ENCODE peak calls at places on chromosomes 13 and 19, in nine cellular contexts. O, M, W, X, L, N, G, R and S are unnamed samples.
A peak's percentile ranks its signal among the peaks of the same experiment; 100 is the strongest.

GRCh38 chr13:51235186-51235585 is 13.0 kb downstream of the FAM124A start:
- DNase-seq in O (no peak), M (no peak), W (no peak), X (no peak), L (no peak), N (no peak), G (no peak), R (no peak), S (no peak)

GRCh38 chr19:39277598-39277997 is 9.4 kb downstream of the IFNL2 start:
- DNase-seq in O (no peak), M (no peak), W (no peak), X (no peak), L (no peak), N (no peak), G (no peak), R (no peak), S (no peak)

GRCh38 chr19:10226021-10226375 is 5.1 kb downstream of the S1PR2 start:
- DNase-seq in O (no peak), M (no peak), W (no peak), X (no peak), L (no peak), N (no peak), G (no peak), R (no peak), S (no peak)

GRCh38 chr19:41353466-41354342 is at the start of gene TGFB1:
- DNase-seq in O (peak; percentile 89), M (peak; percentile 87), W (peak; percentile 85), X (peak; percentile 81), L (peak; percentile 99), N (peak; percentile 90), G (peak; percentile 99), R (peak; percentile 62), S (peak; percentile 91)

GRCh38 chr19:8004723-8005513 is 523 bp downstream of the ELAVL1 start:
- DNase-seq in O (no peak), M (peak; percentile 21), W (no peak), X (peak; percentile 25), L (no peak), N (no peak), G (peak; percentile 54), R (no peak), S (no peak)

GRCh38 chr19:29831041-29831548 is 19.3 kb downstream of the CCNE1 start:
- DNase-seq in O (no peak), M (no peak), W (no peak), X (no peak), L (no peak), N (no peak), G (no peak), R (no peak), S (no peak)

GRCh38 chr19:58566989-58567388 is 6.1 kb downstream of the MZF1 start:
- DNase-seq in O (no peak), M (no peak), W (no peak), X (no peak), L (no peak), N (peak; percentile 3), G (no peak), R (no peak), S (no peak)

GRCh38 chr13:36456577-36456976 is 24.3 kb downstream of the CCNA1 start:
- DNase-seq in O (no peak), M (no peak), W (no peak), X (no peak), L (no peak), N (no peak), G (no peak), R (no peak), S (no peak)

GRCh38 chr19:40235238-40236025 is 8.9 kb upstream of the CCNP start:
- DNase-seq in O (no peak), M (no peak), W (no peak), X (no peak), L (no peak), N (no peak), G (no peak), R (no peak), S (no peak)

GRCh38 chr13:31722684-31723083 is 16.6 kb upstream of the RXFP2 start:
- DNase-seq in O (no peak), M (no peak), W (no peak), X (no peak), L (no peak), N (no peak), G (no peak), R (no peak), S (no peak)

GRCh38 chr13:99237981-99238662 is 20.1 kb downstream of the GPR18 start:
- DNase-seq in O (no peak), M (no peak), W (no peak), X (no peak), L (no peak), N (no peak), G (no peak), R (no peak), S (no peak)

GRCh38 chr13:106155411-106155810 is 380.1 kb downstream of the EFNB2 start:
- DNase-seq in O (no peak), M (peak; percentile 79), W (no peak), X (no peak), L (no peak), N (no peak), G (no peak), R (no peak), S (no peak)

GRCh38 chr13:50684366-50684765 is 159.1 kb downstream of the DLEU7 start:
- DNase-seq in O (no peak), M (no peak), W (no peak), X (no peak), L (no peak), N (peak; percentile 11), G (no peak), R (no peak), S (no peak)

GRCh38 chr19:307111-307531 is 15.9 kb upstream of the PLPP2 start:
- DNase-seq in O (peak; percentile 14), M (no peak), W (no peak), X (no peak), L (peak; percentile 63), N (no peak), G (no peak), R (no peak), S (no peak)
- H3K27ac ChIP-seq in O (no peak overlapping the region), M (no peak overlapping the region), W (no peak overlapping the region), X (no peak overlapping the region), L (no peak overlapping the region), N (no peak overlapping the region), G (no peak overlapping the region), R (no peak overlapping the region), S (peak overlapping the region; percentile 74)

GRCh38 chr19:46860846-46861690 is at the start of gene ARHGAP35:
- DNase-seq in O (peak; percentile 30), M (no peak), W (no peak), X (peak; percentile 34), L (peak; percentile 93), N (peak; percentile 43), G (peak; percentile 92), R (no peak), S (peak; percentile 45)

GRCh38 chr19:46861691-46862503 is 1.1 kb downstream of the ARHGAP35 start:
- DNase-seq in O (peak; percentile 25), M (no peak), W (peak; percentile 28), X (peak; percentile 45), L (no peak), N (peak; percentile 28), G (no peak), R (no peak), S (no peak)

GRCh38 chr19:46859637-46860124 is 1.1 kb upstream of the ARHGAP35 start:
- DNase-seq in O (peak; percentile 83), M (peak; percentile 55), W (peak; percentile 46), X (peak; percentile 65), L (no peak), N (peak; percentile 62), G (peak; percentile 65), R (no peak), S (peak; percentile 80)

GRCh38 chr19:46862504-46862835 is 1.7 kb downstream of the ARHGAP35 start:
- DNase-seq in O (peak; percentile 11), M (no peak), W (no peak), X (no peak), L (no peak), N (no peak), G (peak; percentile 42), R (no peak), S (no peak)

GRCh38 chr19:46860125-46860845 is 512 bp upstream of the ARHGAP35 start:
- DNase-seq in O (peak; percentile 99), M (peak; percentile 98), W (peak; percentile 98), X (peak; percentile 99), L (peak; percentile 96), N (peak; percentile 98), G (peak; percentile 97), R (peak; percentile 92), S (peak; percentile 98)
- TF ChIP-seq POLR2A in O (peak; percentile 43), M (peak; percentile 80), W (no peak), X (peak; percentile 73), L (no peak), N (peak; percentile 75), G (peak; percentile 95), R (peak; percentile 90), S (no peak)

GRCh38 chr13:111044087-111044830 is 70.9 kb upstream of the ARHGEF7 start:
- DNase-seq in O (no peak), M (no peak), W (no peak), X (no peak), L (no peak), N (no peak), G (no peak), R (no peak), S (no peak)

GRCh38 chr13:111045170-111045569 is 69.9 kb upstream of the ARHGEF7 start:
- DNase-seq in O (no peak), M (no peak), W (no peak), X (no peak), L (no peak), N (no peak), G (no peak), R (no peak), S (no peak)

GRCh38 chr13:111047326-111047725 is 67.8 kb upstream of the ARHGEF7 start:
- DNase-seq in O (no peak), M (no peak), W (no peak), X (no peak), L (no peak), N (no peak), G (no peak), R (no peak), S (no peak)

GRCh38 chr13:111048387-111048786 is 66.7 kb upstream of the ARHGEF7 start:
- DNase-seq in O (no peak), M (no peak), W (no peak), X (no peak), L (no peak), N (no peak), G (no peak), R (no peak), S (no peak)

DNA sequence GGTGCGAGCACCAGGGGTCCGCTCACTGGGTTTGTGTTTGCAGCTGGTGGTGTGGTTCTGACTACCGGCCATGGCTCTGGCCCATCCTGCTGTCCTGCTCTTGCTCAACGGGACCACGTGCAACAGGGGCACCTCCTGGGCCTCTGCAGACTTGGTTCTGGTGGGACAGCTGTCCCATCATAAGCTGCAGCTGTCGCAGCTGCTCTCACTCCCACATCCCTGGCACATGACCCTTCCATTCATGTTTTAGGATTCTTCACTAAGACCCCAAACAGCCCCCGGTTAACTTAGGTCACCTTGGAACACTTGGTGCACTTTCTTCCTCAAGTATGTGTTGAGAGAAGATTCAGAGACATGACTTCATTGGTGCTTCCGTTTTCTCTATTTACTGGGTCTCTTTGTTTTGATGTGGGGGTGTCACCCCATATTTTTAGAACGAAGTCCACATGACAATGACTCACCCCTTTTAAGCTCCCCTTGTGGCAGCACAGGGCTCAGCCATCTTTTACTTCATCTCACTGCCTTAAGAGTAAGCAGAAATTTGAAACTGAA is 68.4 kb upstream of the ARHGEF7 start:
- DNase-seq in O (no peak), M (peak; percentile 58), W (no peak), X (no peak), L (no peak), N (no peak), G (peak; percentile 46), R (peak; percentile 36), S (no peak)
- TF ChIP-seq CTCF in O (no peak), M (peak; percentile 37), W (no peak), X (no peak), L (peak; percentile 15), N (peak; percentile 15), G (peak; percentile 36), R (peak; percentile 42), S (peak; percentile 37)

GRCh38 chr19:46828484-46828883 is 22.2 kb downstream of the AP2S1 start:
- DNase-seq in O (no peak), M (peak; percentile 75), W (no peak), X (no peak), L (no peak), N (no peak), G (no peak), R (no peak), S (no peak)
- H3K27ac ChIP-seq in O (no peak overlapping the region), M (no peak overlapping the region), W (no peak overlapping the region), X (no peak overlapping the region), L (no peak overlapping the region), N (no peak overlapping the region), G (no peak overlapping the region), R (no peak overlapping the region), S (no peak overlapping the region)